ENCODE peak calls at places on chromosomes 13 and 19, in nine cellular contexts. One of them, this sample, is unnamed.

GRCh38 chr13:76812206-76812882 is 73.9 kb downstream of the KCTD12 start:
- DNase-seq in GM06990: no peak
- DNase-seq in sciatic nerve: peak; percentile 77
- DNase-seq in stimulated activated CD4-positive, alpha-beta T cell treated with anti-CD3 and anti-CD28 coated beads, Interleukin-2, amount 100 ng/mL, for 48 hours: no peak
- DNase-seq in naive thymus-derived CD4-positive, alpha-beta T cell: no peak
- DNase-seq in germinal center: no peak
- DNase-seq in foreskin fibroblast: peak; percentile 87
- DNase-seq in AG10803: peak; percentile 91
- DNase-seq in NCI-H2171: peak; percentile 89
- DNase-seq in this sample: peak; percentile 75

GRCh38 chr13:40102854-40103253 is 447.4 kb downstream of the COG6 start:
- DNase-seq in GM06990: no peak
- DNase-seq in sciatic nerve: no peak
- DNase-seq in stimulated activated CD4-positive, alpha-beta T cell treated with anti-CD3 and anti-CD28 coated beads, Interleukin-2, amount 100 ng/mL, for 48 hours: peak; percentile 86
- DNase-seq in naive thymus-derived CD4-positive, alpha-beta T cell: no peak
- DNase-seq in germinal center: no peak
- DNase-seq in foreskin fibroblast: peak; percentile 27
- DNase-seq in AG10803: peak; percentile 29
- DNase-seq in NCI-H2171: no peak
- DNase-seq in this sample: no peak

GRCh38 chr13:23212621-23213020 is 31.8 kb downstream of the SGCG start:
- DNase-seq in GM06990: no peak
- DNase-seq in sciatic nerve: no peak
- DNase-seq in stimulated activated CD4-positive, alpha-beta T cell treated with anti-CD3 and anti-CD28 coated beads, Interleukin-2, amount 100 ng/mL, for 48 hours: no peak
- DNase-seq in naive thymus-derived CD4-positive, alpha-beta T cell: no peak
- DNase-seq in germinal center: no peak
- DNase-seq in foreskin fibroblast: no peak
- DNase-seq in AG10803: no peak
- DNase-seq in NCI-H2171: no peak
- DNase-seq in this sample: no peak

GRCh38 chr13:27789495-27790303 is 2.6 kb upstream of the GSX1 start:
- DNase-seq in GM06990: no peak
- DNase-seq in sciatic nerve: no peak
- DNase-seq in stimulated activated CD4-positive, alpha-beta T cell treated with anti-CD3 and anti-CD28 coated beads, Interleukin-2, amount 100 ng/mL, for 48 hours: no peak
- DNase-seq in naive thymus-derived CD4-positive, alpha-beta T cell: no peak
- DNase-seq in germinal center: peak; percentile 28
- DNase-seq in foreskin fibroblast: no peak
- DNase-seq in AG10803: no peak
- DNase-seq in NCI-H2171: no peak
- DNase-seq in this sample: no peak

GRCh38 chr13:36872621-36873020 is 47.4 kb downstream of the SMAD9 start:
- DNase-seq in GM06990: no peak
- DNase-seq in sciatic nerve: no peak
- DNase-seq in stimulated activated CD4-positive, alpha-beta T cell treated with anti-CD3 and anti-CD28 coated beads, Interleukin-2, amount 100 ng/mL, for 48 hours: no peak
- DNase-seq in naive thymus-derived CD4-positive, alpha-beta T cell: no peak
- DNase-seq in germinal center: no peak
- DNase-seq in foreskin fibroblast: no peak
- DNase-seq in AG10803: no peak
- DNase-seq in NCI-H2171: no peak
- DNase-seq in this sample: no peak

GRCh38 chr19:17949956-17950309 is 17.0 kb upstream of the KCNN1 start:
- DNase-seq in GM06990: no peak
- DNase-seq in sciatic nerve: no peak
- DNase-seq in stimulated activated CD4-positive, alpha-beta T cell treated with anti-CD3 and anti-CD28 coated beads, Interleukin-2, amount 100 ng/mL, for 48 hours: no peak
- DNase-seq in naive thymus-derived CD4-positive, alpha-beta T cell: no peak
- DNase-seq in germinal center: no peak
- DNase-seq in foreskin fibroblast: no peak
- DNase-seq in AG10803: no peak
- DNase-seq in NCI-H2171: peak; percentile 68
- DNase-seq in this sample: no peak

GRCh38 chr13:75505966-75506365 is 24.0 kb upstream of the TBC1D4 start:
- DNase-seq in GM06990: no peak
- DNase-seq in sciatic nerve: no peak
- DNase-seq in stimulated activated CD4-positive, alpha-beta T cell treated with anti-CD3 and anti-CD28 coated beads, Interleukin-2, amount 100 ng/mL, for 48 hours: no peak
- DNase-seq in naive thymus-derived CD4-positive, alpha-beta T cell: no peak
- DNase-seq in germinal center: no peak
- DNase-seq in foreskin fibroblast: no peak
- DNase-seq in AG10803: no peak
- DNase-seq in NCI-H2171: no peak
- DNase-seq in this sample: no peak

GRCh38 chr19:12778020-12778904 is 2.9 kb upstream of the HOOK2 start:
- DNase-seq in GM06990: peak; percentile 73
- DNase-seq in sciatic nerve: peak; percentile 85
- DNase-seq in stimulated activated CD4-positive, alpha-beta T cell treated with anti-CD3 and anti-CD28 coated beads, Interleukin-2, amount 100 ng/mL, for 48 hours: no peak
- DNase-seq in naive thymus-derived CD4-positive, alpha-beta T cell: no peak
- DNase-seq in germinal center: no peak
- DNase-seq in foreskin fibroblast: peak; percentile 64
- DNase-seq in AG10803: peak; percentile 81
- DNase-seq in NCI-H2171: peak; percentile 82
- DNase-seq in this sample: peak; percentile 74

GRCh38 chr19:40805258-40805868 is 6.4 kb downstream of the EGLN2 start:
- DNase-seq in GM06990: no peak
- DNase-seq in sciatic nerve: no peak
- DNase-seq in stimulated activated CD4-positive, alpha-beta T cell treated with anti-CD3 and anti-CD28 coated beads, Interleukin-2, amount 100 ng/mL, for 48 hours: no peak
- DNase-seq in naive thymus-derived CD4-positive, alpha-beta T cell: peak; percentile 50
- DNase-seq in germinal center: no peak
- DNase-seq in foreskin fibroblast: no peak
- DNase-seq in AG10803: no peak
- DNase-seq in NCI-H2171: no peak
- DNase-seq in this sample: no peak

GRCh38 chr19:977058-977464 is 7.1 kb upstream of the WDR18 start:
- DNase-seq in GM06990: no peak
- DNase-seq in sciatic nerve: no peak
- DNase-seq in stimulated activated CD4-positive, alpha-beta T cell treated with anti-CD3 and anti-CD28 coated beads, Interleukin-2, amount 100 ng/mL, for 48 hours: no peak
- DNase-seq in naive thymus-derived CD4-positive, alpha-beta T cell: no peak
- DNase-seq in germinal center: no peak
- DNase-seq in foreskin fibroblast: no peak
- DNase-seq in AG10803: no peak
- DNase-seq in NCI-H2171: no peak
- DNase-seq in this sample: no peak

This sample was measured in left ventricle myocardium inferior.